ENCODE peak calls at places on chromosomes 4 and X, in four cellular contexts. One of them, this sample, is unnamed.
A peak's percentile ranks its signal among the peaks of the same experiment; 100 is the strongest.

GRCh38 chrX:15382809-15383208 is 1.4 kb downstream of the VEGFD start:
- DNase-seq in left lung: no peak
- DNase-seq in stomach: no peak
- DNase-seq in A549: no peak
- DNase-seq in this sample: no peak

GRCh38 chr4:126748736-126749135 is 884.0 kb upstream of the INTU start:
- DNase-seq in left lung: no peak
- DNase-seq in stomach: no peak
- DNase-seq in A549: no peak
- DNase-seq in this sample: no peak

GRCh38 chr4:184568770-184569169 is 80.5 kb downstream of the CASP3 start:
- DNase-seq in left lung: no peak
- DNase-seq in stomach: no peak
- DNase-seq in A549: no peak
- DNase-seq in this sample: no peak

GRCh38 chr4:100372432-100372831 is 145.4 kb downstream of the EMCN start:
- DNase-seq in left lung: no peak
- DNase-seq in stomach: no peak
- DNase-seq in A549: peak; percentile 1
- DNase-seq in this sample: no peak

GRCh38 chr4:176805155-176805554 is 12.4 kb upstream of the VEGFC start:
- DNase-seq in left lung: no peak
- DNase-seq in stomach: no peak
- DNase-seq in A549: no peak
- DNase-seq in this sample: no peak

GRCh38 chr4:7711330-7711963 is 228.2 kb downstream of the AFAP1 start:
- DNase-seq in left lung: peak; percentile 61
- DNase-seq in stomach: no peak
- DNase-seq in A549: no peak
- DNase-seq in this sample: no peak

GRCh38 chrX:34659575-34659974 is 2.5 kb upstream of the TMEM47 start:
- DNase-seq in left lung: no peak
- DNase-seq in stomach: no peak
- DNase-seq in A549: no peak
- DNase-seq in this sample: no peak

GRCh38 chrX:132614297-132614696 is 125.5 kb upstream of the MBNL3 start:
- DNase-seq in left lung: no peak
- DNase-seq in stomach: no peak
- DNase-seq in A549: no peak
- DNase-seq in this sample: no peak

GRCh38 chr4:35689866-35690265 is 554.4 kb downstream of the ARAP2 start:
- DNase-seq in left lung: no peak
- DNase-seq in stomach: no peak
- DNase-seq in A549: no peak
- DNase-seq in this sample: no peak

GRCh38 chr4:6763330-6763851 is 19.1 kb upstream of the KIAA0232 start:
- DNase-seq in left lung: no peak
- DNase-seq in stomach: no peak
- DNase-seq in A549: no peak
- DNase-seq in this sample: no peak

GRCh38 chrX:13506574-13506973 is 62.8 kb upstream of the EGFL6 start:
- DNase-seq in left lung: no peak
- DNase-seq in stomach: peak; percentile 48
- DNase-seq in A549: peak; percentile 31
- DNase-seq in this sample: no peak

GRCh38 chr4:101393256-101393655 is 45.9 kb upstream of the PPP3CA start:
- DNase-seq in left lung: no peak
- DNase-seq in stomach: no peak
- DNase-seq in A549: peak; percentile 6
- DNase-seq in this sample: no peak

GRCh38 chr4:113080050-113080449 is 30.6 kb downstream of the ANK2 start:
- DNase-seq in left lung: peak; percentile 40
- DNase-seq in stomach: no peak
- DNase-seq in A549: peak; percentile 32
- DNase-seq in this sample: no peak

GRCh38 chr4:150224896-150225591 is 146.8 kb downstream of the DCLK2 start:
- DNase-seq in left lung: no peak
- DNase-seq in stomach: no peak
- DNase-seq in A549: peak; percentile 25
- DNase-seq in this sample: no peak

GRCh38 chr4:149708513-149709175 is 107.0 kb downstream of the IQCM start:
- DNase-seq in left lung: no peak
- DNase-seq in stomach: no peak
- DNase-seq in A549: no peak
- DNase-seq in this sample: no peak

DNA sequence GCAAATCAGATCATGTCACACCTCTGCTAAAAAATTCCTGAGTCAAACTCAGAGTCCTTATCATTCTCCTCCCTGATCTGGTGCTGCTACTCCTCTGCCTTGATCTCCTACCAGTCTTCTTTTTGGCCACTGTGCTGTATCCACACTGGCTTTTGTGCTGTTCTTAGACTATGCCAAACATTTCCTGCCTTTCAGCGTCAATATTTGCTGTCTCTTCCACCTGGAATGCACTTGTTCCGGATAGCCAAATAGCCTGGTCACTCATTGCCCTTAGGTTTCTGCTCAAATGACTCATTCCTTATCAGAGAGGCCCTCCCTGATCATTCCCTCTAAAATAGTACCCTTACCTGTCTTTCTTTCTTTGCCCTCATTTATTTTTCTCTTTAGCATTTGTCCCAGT is 24.4 kb upstream of the RP2 start:
- DNase-seq in left lung: no peak
- DNase-seq in stomach: no peak
- DNase-seq in A549: peak; percentile 21
- DNase-seq in this sample: no peak
- H3K4me3 ChIP-seq in left lung: no peak overlapping the region
- H3K4me3 ChIP-seq in stomach: no peak overlapping the region
- H3K4me3 ChIP-seq in A549: no peak overlapping the region
- H3K4me3 ChIP-seq in this sample: no peak overlapping the region

GRCh38 chr4:94439606-94440005 is 12.1 kb upstream of the PDLIM5 start:
- DNase-seq in left lung: no peak
- DNase-seq in stomach: no peak
- DNase-seq in A549: no peak
- DNase-seq in this sample: no peak
- TF ChIP-seq CTCF in left lung: no peak
- TF ChIP-seq CTCF in stomach: no peak
- TF ChIP-seq CTCF in A549: no peak
- TF ChIP-seq CTCF in this sample: no peak

DNA sequence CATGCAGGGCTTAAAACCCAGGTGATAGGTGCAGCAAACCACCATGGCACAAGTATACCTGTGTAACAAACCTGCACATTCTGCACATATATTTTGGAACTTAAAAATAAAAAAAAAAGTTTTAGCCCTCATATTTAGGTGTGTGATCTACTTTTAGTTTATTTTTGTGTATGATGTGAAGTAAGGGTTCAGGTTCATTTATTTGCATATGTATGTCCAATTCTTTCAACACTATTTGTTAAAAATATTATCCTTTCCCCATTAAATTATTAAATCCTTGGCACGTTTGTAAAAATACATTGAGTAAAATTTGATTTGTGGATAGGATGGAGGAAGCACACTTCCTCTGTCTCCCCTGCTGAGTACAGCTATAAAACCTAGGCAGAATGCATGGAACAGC is 12.9 kb downstream of the RAB39B start:
- DNase-seq in left lung: no peak
- DNase-seq in stomach: no peak
- DNase-seq in A549: no peak
- DNase-seq in this sample: no peak
- H3K4me3 ChIP-seq in left lung: no peak overlapping the region
- H3K4me3 ChIP-seq in stomach: no peak overlapping the region
- H3K4me3 ChIP-seq in A549: no peak overlapping the region
- H3K4me3 ChIP-seq in this sample: no peak overlapping the region

GRCh38 chr4:13955551-13955950 is 328.0 kb upstream of the BOD1L1 start:
- DNase-seq in left lung: no peak
- DNase-seq in stomach: no peak
- DNase-seq in A549: no peak
- DNase-seq in this sample: no peak

GRCh38 chr4:13947921-13948320 is 320.4 kb upstream of the BOD1L1 start:
- DNase-seq in left lung: no peak
- DNase-seq in stomach: no peak
- DNase-seq in A549: no peak
- DNase-seq in this sample: no peak

GRCh38 chr4:13956947-13957346 is 329.4 kb upstream of the BOD1L1 start:
- DNase-seq in left lung: no peak
- DNase-seq in stomach: no peak
- DNase-seq in A549: no peak
- DNase-seq in this sample: no peak

GRCh38 chr4:13950491-13950890 is 323.0 kb upstream of the BOD1L1 start:
- DNase-seq in left lung: no peak
- DNase-seq in stomach: no peak
- DNase-seq in A549: no peak
- DNase-seq in this sample: no peak

GRCh38 chr4:13953083-13953482 is 325.6 kb upstream of the BOD1L1 start:
- DNase-seq in left lung: no peak
- DNase-seq in stomach: no peak
- DNase-seq in A549: no peak
- DNase-seq in this sample: no peak
- TF ChIP-seq CTCF in left lung: no peak
- TF ChIP-seq CTCF in stomach: no peak
- TF ChIP-seq CTCF in A549: no peak
- TF ChIP-seq CTCF in this sample: no peak

DNA sequence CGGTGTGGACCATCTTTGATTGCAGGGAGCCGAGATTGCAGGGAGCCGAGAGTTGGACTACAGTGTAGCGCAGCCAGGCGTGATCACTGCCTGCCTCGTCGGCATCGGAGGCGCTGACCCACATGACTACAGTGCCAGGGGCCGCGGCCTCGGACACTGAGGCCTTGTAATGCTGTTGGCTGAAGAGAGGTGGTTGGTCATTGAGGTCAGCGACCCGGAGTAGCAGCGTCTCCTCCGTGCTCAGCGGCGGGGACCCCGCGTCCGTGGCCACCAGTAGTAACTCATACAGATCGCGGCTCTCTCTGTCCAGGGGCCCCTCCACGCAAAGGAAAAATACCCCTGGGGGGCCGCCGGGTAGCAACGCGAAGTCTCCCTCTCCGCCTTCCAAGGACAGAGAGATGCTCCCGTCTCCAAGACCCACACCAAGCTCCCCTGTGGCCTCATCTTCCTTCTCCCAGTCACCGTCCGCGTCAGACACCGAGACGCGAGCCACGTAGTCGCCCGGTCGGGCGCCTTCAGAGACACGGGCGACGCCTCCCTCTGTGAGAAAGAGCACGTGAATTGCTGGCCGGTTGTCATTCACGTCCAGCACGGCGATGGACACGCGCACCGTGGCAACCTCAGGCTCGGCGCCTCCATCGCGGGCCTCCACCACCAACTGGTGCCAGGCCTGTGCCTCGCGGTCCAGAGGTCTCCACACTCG is 1.9 kb downstream of the DCHS2 start:
- DNase-seq in left lung: peak; percentile 68
- DNase-seq in stomach: no peak
- DNase-seq in A549: no peak
- DNase-seq in this sample: no peak
- H3K4me3 ChIP-seq in left lung: no peak overlapping the region
- H3K4me3 ChIP-seq in stomach: peak overlapping the region; percentile 41
- H3K4me3 ChIP-seq in A549: no peak overlapping the region
- H3K4me3 ChIP-seq in this sample: no peak overlapping the region

GRCh38 chr4:153763404-153763803 is 3.6 kb upstream of the RNF175 start:
- DNase-seq in left lung: no peak
- DNase-seq in stomach: no peak
- DNase-seq in A549: no peak
- DNase-seq in this sample: no peak
- TF ChIP-seq CTCF in left lung: peak; percentile 27
- TF ChIP-seq CTCF in stomach: no peak
- TF ChIP-seq CTCF in A549: no peak
- TF ChIP-seq CTCF in this sample: no peak

GRCh38 chrX:148269513-148269912 is 230.9 kb upstream of the AFF2 start:
- DNase-seq in left lung: no peak
- DNase-seq in stomach: no peak
- DNase-seq in A549: no peak
- DNase-seq in this sample: no peak

GRCh38 chrX:148270499-148270898 is 229.9 kb upstream of the AFF2 start:
- DNase-seq in left lung: no peak
- DNase-seq in stomach: no peak
- DNase-seq in A549: no peak
- DNase-seq in this sample: no peak

GRCh38 chrX:148271263-148271662 is 229.2 kb upstream of the AFF2 start:
- DNase-seq in left lung: no peak
- DNase-seq in stomach: no peak
- DNase-seq in A549: no peak
- DNase-seq in this sample: no peak

GRCh38 chrX:148268646-148269045 is 231.8 kb upstream of the AFF2 start:
- DNase-seq in left lung: no peak
- DNase-seq in stomach: no peak
- DNase-seq in A549: no peak
- DNase-seq in this sample: no peak

DNA sequence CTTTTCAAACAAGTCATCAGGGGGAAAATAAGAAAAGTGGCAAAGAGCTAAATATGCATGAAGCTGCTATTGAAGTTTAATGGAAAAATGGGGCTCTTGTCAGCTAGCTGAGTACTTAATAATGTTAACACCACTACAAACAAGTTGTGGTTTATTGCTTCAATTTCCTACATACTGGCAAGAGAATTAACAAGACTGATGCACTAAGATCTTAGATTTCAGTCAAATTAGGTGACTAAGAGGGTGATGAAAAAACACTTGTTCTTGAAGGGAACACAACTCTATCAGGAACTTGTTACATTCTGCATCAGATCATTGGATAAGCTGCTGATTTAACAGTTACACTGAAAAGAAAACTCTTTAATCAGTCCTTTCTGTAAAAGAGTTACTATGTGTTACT is 234.6 kb upstream of the AFF2 start:
- DNase-seq in left lung: no peak
- DNase-seq in stomach: no peak
- DNase-seq in A549: no peak
- DNase-seq in this sample: no peak
- H3K4me3 ChIP-seq in left lung: no peak overlapping the region
- H3K4me3 ChIP-seq in stomach: no peak overlapping the region
- H3K4me3 ChIP-seq in A549: no peak overlapping the region
- H3K4me3 ChIP-seq in this sample: no peak overlapping the region

DNA sequence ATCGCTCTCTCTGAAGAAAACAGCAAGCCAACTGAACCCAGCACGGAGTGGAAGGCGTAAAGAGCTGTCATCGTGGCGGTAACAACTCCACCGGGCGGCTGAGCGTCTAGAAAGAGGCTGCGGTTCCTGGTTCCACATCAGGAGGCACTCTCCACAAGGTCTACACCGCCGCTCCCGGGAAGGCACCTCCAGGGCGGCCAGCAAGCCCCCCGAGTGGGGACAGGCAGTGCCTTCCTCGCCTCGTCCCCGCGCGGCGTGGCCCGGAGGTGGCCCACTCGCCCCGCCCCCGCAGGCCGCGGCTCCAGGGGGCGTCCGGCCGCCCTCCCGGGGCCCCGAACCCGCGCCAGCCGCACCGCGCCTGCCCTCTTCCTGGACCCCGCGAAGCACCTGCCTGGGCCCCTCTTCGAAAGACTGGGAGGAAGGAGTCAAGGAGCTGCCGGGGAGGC is 747 bp downstream of the KLHL8 start:
- DNase-seq in left lung: peak; percentile 89
- DNase-seq in stomach: peak; percentile 44
- DNase-seq in A549: no peak
- DNase-seq in this sample: no peak
- TF ChIP-seq CTCF in left lung: no peak
- TF ChIP-seq CTCF in stomach: no peak
- TF ChIP-seq CTCF in A549: peak; percentile 40
- TF ChIP-seq CTCF in this sample: no peak